ENCODE peak calls at places on chromosomes 5 and 9, in four cellular contexts. T is DMS153, I is C1 segment of cervical spinal cord, O is HuH-7. H is an unnamed sample.

GRCh38 chr9:16277471-16277870 is 593.0 kb downstream of the BNC2 start:
- DNase-seq in T (no peak), I (no peak), O (no peak), H (no peak)

GRCh38 chr5:157361865-157362465 is 96.0 kb downstream of the CYFIP2 start:
- DNase-seq in I (no peak), O (no peak), T (no peak), H (no peak)

GRCh38 chr9:14926941-14927624 is 16.9 kb upstream of the FREM1 start:
- DNase-seq in O (no peak), T (no peak), I (no peak), H (no peak)

GRCh38 chr5:78587775-78588291 is 60.7 kb downstream of the LHFPL2 start:
- DNase-seq in I (no peak), O (no peak), T (no peak), H (no peak)

GRCh38 chr5:68920888-68921287 is 172.9 kb upstream of the SLC30A5 start:
- DNase-seq in O (no peak), I (no peak), T (no peak), H (no peak)

GRCh38 chr9:88870627-88871026 is 120.6 kb upstream of the S1PR3 start:
- DNase-seq in O (no peak), T (no peak), I (no peak), H (no peak)

GRCh38 chr9:103533318-103533717 is 538.2 kb downstream of the CYLC2 start:
- DNase-seq in O (no peak), T (no peak), I (no peak), H (no peak)

GRCh38 chr5:123476696-123477095 is 35.3 kb upstream of the CSNK1G3 start:
- DNase-seq in T (no peak), I (no peak), O (no peak), H (no peak)

GRCh38 chr5:168708301-168708695 is 129.1 kb upstream of the PANK3 start:
- DNase-seq in O (no peak), T (no peak), I (no peak), H (no peak)

GRCh38 chr5:68376931-68377330 is 161.4 kb downstream of the PIK3R1 start:
- DNase-seq in I (no peak), T (no peak), O (no peak), H (no peak)

GRCh38 chr9:18778846-18779245 is 254.2 kb downstream of the SAXO1 start:
- DNase-seq in I (no peak), T (no peak), O (no peak), H (no peak)

GRCh38 chr5:138611295-138612220 is 36.4 kb upstream of the HSPA9 start:
- DNase-seq in O (peak; percentile 36), I (no peak), T (no peak), H (peak; percentile 15)

GRCh38 chr5:75612211-75612579 is 942 bp downstream of the ANKDD1B start:
- DNase-seq in I (no peak), T (no peak), O (peak; percentile 47), H (no peak)

GRCh38 chr5:143314664-143315063 is 88.8 kb downstream of the NR3C1 start:
- DNase-seq in T (no peak), I (no peak), O (no peak), H (no peak)

GRCh38 chr5:132434813-132435286 is 55.7 kb downstream of the IRF1 start:
- DNase-seq in O (no peak), I (no peak), T (no peak), H (no peak)

GRCh38 chr9:2153599-2154217 is 138.6 kb downstream of the SMARCA2 start:
- DNase-seq in O (no peak), I (no peak), T (no peak), H (no peak)

GRCh38 chr9:21611896-21612295 is 129.8 kb upstream of the IFNE start:
- DNase-seq in I (no peak), O (no peak), T (no peak), H (no peak)

GRCh38 chr9:135087489-135087791 is at the start of gene OLFM1:
- DNase-seq in T (peak; percentile 67), I (peak; percentile 67), O (peak; percentile 37), H (no peak)

GRCh38 chr5:60685028-60685427 is 14.9 kb downstream of the DEPDC1B start:
- DNase-seq in I (no peak), T (no peak), O (no peak), H (no peak)

GRCh38 chr9:109487247-109487646 is 10.9 kb downstream of the PTPN3 start:
- DNase-seq in T (no peak), O (no peak), I (no peak), H (no peak)